ENCODE peak calls at places on chromosomes 5 and 9, in seven cellular contexts. C is mammary epithelial cell, I is NCI-H187 treated with DMSO at 0.1 percent for 48 hours, F is NCI-H1092 treated with DMSO at 0.1 percent for 48 hours, O is endodermal cell, K is hypothalamus, R is SW 1271. U is an unnamed sample.

GRCh38 chr9:98978231-98978681 is 34.5 kb downstream of the COL15A1 start:
- DNase-seq in R (no peak), K (no peak), C (no peak), I (no peak), F (no peak), O (no peak), U (no peak)

GRCh38 chr5:143806568-143806967 is 5.4 kb upstream of the HMHB1 start:
- DNase-seq in R (no peak), K (no peak), F (no peak), I (no peak), O (no peak), C (peak), U (no peak)

GRCh38 chr5:50786073-50786472 is 119.6 kb downstream of the PARP8 start:
- DNase-seq in F (no peak), I (no peak), K (no peak), R (no peak), O (no peak), C (peak), U (no peak)

GRCh38 chr9:91316093-91316492 is 45.6 kb downstream of the AUH start:
- DNase-seq in F (no peak), O (no peak), K (no peak), I (no peak), R (no peak), C (no peak), U (no peak)

GRCh38 chr5:139949710-139950109 is 93.4 kb downstream of the NRG2 start:
- DNase-seq in C (no peak), O (no peak), R (no peak), I (no peak), F (no peak), K (no peak), U (no peak)

GRCh38 chr5:76427481-76428140 is 24.5 kb downstream of the IQGAP2 start:
- DNase-seq in O (peak), F (no peak), C (no peak), R (no peak), K (no peak), I (no peak), U (no peak)

GRCh38 chr5:10439692-10440091 is 2.0 kb upstream of the ROPN1L start:
- DNase-seq in K (no peak), R (no peak), O (no peak), I (no peak), F (no peak), C (no peak), U (no peak)

GRCh38 chr9:123174887-123175518 is 93.4 kb downstream of the STRBP start:
- DNase-seq in O (no peak), F (no peak), C (no peak), I (no peak), K (no peak), R (no peak), U (peak)

GRCh38 chr5:52868417-52868816 is 80.7 kb downstream of the ITGA1 start:
- DNase-seq in O (no peak), K (no peak), R (no peak), C (no peak), F (no peak), I (no peak), U (no peak)

GRCh38 chr9:37187713-37188439 is 67.5 kb downstream of the ZCCHC7 start:
- DNase-seq in C (no peak), K (no peak), I (no peak), O (no peak), F (no peak), R (no peak), U (no peak)

GRCh38 chr5:40603378-40603777 is 76.3 kb upstream of the PTGER4 start:
- DNase-seq in C (peak), I (no peak), F (no peak), K (no peak), R (no peak), O (no peak), U (no peak)

GRCh38 chr9:131809941-131810344 is 70.1 kb upstream of the RAPGEF1 start:
- DNase-seq in C (peak), F (peak), I (no peak), R (no peak), O (no peak), K (no peak), U (no peak)

GRCh38 chr9:1217076-1217475 is 166.9 kb downstream of the DMRT2 start:
- DNase-seq in C (no peak), I (no peak), K (no peak), O (no peak), F (no peak), R (no peak), U (no peak)

GRCh38 chr5:107389130-107389553 is 281.6 kb downstream of the EFNA5 start:
- DNase-seq in O (no peak), K (no peak), F (peak), C (peak), I (no peak), R (peak), U (no peak)

GRCh38 chr5:39943811-39944210 is 519.0 kb upstream of the DAB2 start:
- DNase-seq in O (no peak), F (no peak), C (no peak), K (no peak), R (no peak), I (no peak), U (no peak)

GRCh38 chr5:124057161-124057814 is 545.3 kb downstream of the CSNK1G3 start:
- DNase-seq in O (no peak), R (no peak), I (peak), K (no peak), C (peak), F (peak), U (no peak)

GRCh38 chr5:136814621-136815378 is 449.5 kb upstream of the TRPC7 start:
- DNase-seq in I (no peak), K (no peak), O (no peak), R (no peak), C (peak), F (no peak), U (no peak)

GRCh38 chr9:16221350-16221749 is 649.1 kb downstream of the BNC2 start:
- DNase-seq in C (no peak), K (no peak), F (peak), I (no peak), O (no peak), R (no peak), U (no peak)

GRCh38 chr5:74167206-74167929 is 473.2 kb downstream of the ENC1 start:
- DNase-seq in K (no peak), O (no peak), F (no peak), C (peak), I (no peak), R (no peak), U (no peak)

GRCh38 chr9:120886490-120886967 is 9.5 kb upstream of the PHF19 start:
- DNase-seq in C (peak), R (no peak), K (no peak), I (no peak), O (no peak), F (no peak), U (no peak)

GRCh38 chr5:44935871-44936270 is 127.1 kb downstream of the MRPS30 start:
- DNase-seq in C (no peak), O (no peak), R (no peak), K (no peak), F (no peak), I (no peak), U (no peak)

GRCh38 chr5:6578676-6579343 is 54.0 kb downstream of the NSUN2 start:
- DNase-seq in K (no peak), F (no peak), O (no peak), R (no peak), I (no peak), C (no peak), U (no peak)

GRCh38 chr9:34190996-34191892 is 12.4 kb downstream of the UBAP1 start:
- DNase-seq in R (no peak), F (no peak), I (no peak), C (no peak), O (peak), K (no peak), U (no peak)

GRCh38 chr5:61328791-61329617 is 3.1 kb upstream of the ZSWIM6 start:
- DNase-seq in I (no peak), R (no peak), C (no peak), K (no peak), F (no peak), O (peak), U (no peak)

GRCh38 chr9:13163946-13164345 is 115.5 kb downstream of the MPDZ start:
- DNase-seq in I (no peak), R (no peak), O (no peak), C (no peak), F (peak), K (no peak), U (no peak)

GRCh38 chr9:115117999-115118470 is at the start of gene TNC:
- DNase-seq in F (peak), R (no peak), C (peak), O (peak), I (no peak), K (peak), U (no peak)

GRCh38 chr5:173590436-173591299 is 25.8 kb downstream of the BOD1 start:
- DNase-seq in I (no peak), R (no peak), C (no peak), K (no peak), O (no peak), F (no peak), U (no peak)

GRCh38 chr9:13607746-13608445 is 328.4 kb upstream of the MPDZ start:
- DNase-seq in K (peak), C (no peak), F (peak), R (no peak), I (no peak), O (no peak), U (no peak)

GRCh38 chr9:5042661-5043178 is 57.6 kb downstream of the JAK2 start:
- DNase-seq in K (no peak), F (no peak), R (no peak), O (no peak), I (no peak), C (no peak), U (no peak)

GRCh38 chr5:37494756-37495155 is 115.6 kb downstream of the WDR70 start:
- DNase-seq in F (no peak), O (no peak), K (no peak), I (no peak), R (no peak), C (peak), U (no peak)

GRCh38 chr9:12702160-12702758 is 9.1 kb downstream of the TYRP1 start:
- DNase-seq in C (peak), R (no peak), I (no peak), O (peak), K (no peak), F (no peak), U (no peak)

GRCh38 chr9:125043631-125044030 is 99.7 kb downstream of the SCAI start:
- DNase-seq in R (no peak), O (no peak), I (no peak), K (no peak), F (no peak), C (no peak), U (no peak)

GRCh38 chr5:55418994-55419991 is 111.5 kb downstream of the MTREX start:
- DNase-seq in F (no peak), I (no peak), R (no peak), C (no peak), O (no peak), K (no peak), U (no peak)

GRCh38 chr9:83330207-83331196 is 207.7 kb downstream of the FRMD3 start:
- DNase-seq in R (no peak), I (no peak), O (no peak), C (no peak), K (no peak), F (no peak), U (no peak)

GRCh38 chr5:84113246-84114118 is 271.2 kb downstream of the EDIL3 start:
- DNase-seq in K (no peak), C (no peak), I (no peak), O (peak), R (no peak), F (no peak), U (no peak)

GRCh38 chr9:2234371-2234893 is 219.3 kb downstream of the SMARCA2 start:
- DNase-seq in C (peak), K (no peak), O (no peak), R (no peak), F (peak), I (peak), U (no peak)

GRCh38 chr5:8879248-8879647 is 666.6 kb downstream of the SEMA5A start:
- DNase-seq in R (no peak), I (no peak), C (no peak), O (no peak), F (no peak), K (no peak), U (no peak)